ENCODE peak calls at places on chromosome X, in four cellular contexts. D, H, Z and Q are unnamed samples.
A peak's percentile ranks its signal among the peaks of the same experiment; 100 is the strongest.

GRCh38 chrX:52425710-52426245 is 57.0 kb downstream of the XAGE2 start:
- DNase-seq in D (no peak), H (no peak), Z (no peak), Q (no peak)

GRCh38 chrX:39199429-39199828 is 398.2 kb downstream of the MID1IP1 start:
- DNase-seq in D (no peak), H (no peak), Z (no peak), Q (no peak)

GRCh38 chrX:40719218-40719617 is 16.1 kb downstream of the MED14 start:
- DNase-seq in D (no peak), H (no peak), Z (no peak), Q (no peak)

GRCh38 chrX:124257924-124258706 is 74.3 kb upstream of the TEX13D start:
- DNase-seq in D (no peak), H (peak; percentile 16), Z (no peak), Q (no peak)

GRCh38 chrX:101359966-101360365 is 11.4 kb upstream of the TIMM8A start:
- DNase-seq in D (no peak), H (no peak), Z (no peak), Q (no peak)

GRCh38 chrX:46814966-46815365 is 21.9 kb upstream of the RP2 start:
- DNase-seq in D (no peak), H (no peak), Z (no peak), Q (no peak)

GRCh38 chrX:125202486-125203378 is 116.9 kb upstream of the TEX13C start:
- DNase-seq in D (no peak), H (peak; percentile 18), Z (no peak), Q (no peak)

GRCh38 chrX:108312011-108312410 is 126.2 kb downstream of the COL4A6 start:
- DNase-seq in D (no peak), H (no peak), Z (no peak), Q (no peak)

GRCh38 chrX:38260231-38260630 is 39.6 kb upstream of the SRPX start:
- DNase-seq in D (peak; percentile 38), H (peak; percentile 25), Z (no peak), Q (no peak)

GRCh38 chrX:1581132-1581531 is 10.3 kb upstream of the AKAP17A start:
- DNase-seq in D (peak; percentile 68), H (peak; percentile 83), Z (no peak), Q (no peak)

GRCh38 chrX:65601530-65602281 is 65.7 kb upstream of the MSN start:
- DNase-seq in D (no peak), H (peak; percentile 72), Z (no peak), Q (no peak)

GRCh38 chrX:10533686-10534365 is 86.6 kb downstream of the MID1 start:
- DNase-seq in D (no peak), H (no peak), Z (no peak), Q (no peak)

GRCh38 chrX:110745288-110745687 is 50.3 kb downstream of the CHRDL1 start:
- DNase-seq in D (no peak), H (no peak), Z (no peak), Q (no peak)

GRCh38 chrX:112760697-112761096 is 79.9 kb downstream of the AMOT start:
- DNase-seq in D (no peak), H (no peak), Z (peak; percentile 20), Q (no peak)

GRCh38 chrX:110944323-110944761 is 148.7 kb upstream of the CHRDL1 start:
- DNase-seq in D (no peak), H (no peak), Z (no peak), Q (no peak)

GRCh38 chrX:19577181-19577810 is 62.0 kb upstream of the MAP3K15 start:
- DNase-seq in D (no peak), H (no peak), Z (no peak), Q (no peak)

GRCh38 chrX:154542723-154543424 is 3.8 kb downstream of the G6PD start:
- DNase-seq in D (no peak), H (peak; percentile 98), Z (no peak), Q (no peak)

GRCh38 chrX:2672084-2672483 is 19.0 kb upstream of the CD99 start:
- DNase-seq in D (no peak), H (no peak), Z (no peak), Q (no peak)

GRCh38 chrX:122641826-122642225 is 542.3 kb upstream of the GRIA3 start:
- DNase-seq in D (no peak), H (no peak), Z (no peak), Q (no peak)

GRCh38 chrX:118117069-118117405 is 427 bp upstream of the KLHL13 start:
- DNase-seq in D (peak; percentile 6), H (peak; percentile 18), Z (no peak), Q (peak; percentile 10)

GRCh38 chrX:134998246-134998645 is 7.5 kb downstream of the SMIM10 start:
- DNase-seq in D (no peak), H (no peak), Z (no peak), Q (no peak)

GRCh38 chrX:3166670-3167455 is 125.6 kb downstream of the ARSF start:
- DNase-seq in D (no peak), H (no peak), Z (no peak), Q (no peak)

GRCh38 chrX:11770320-11770719 is 12.3 kb downstream of the MSL3 start:
- DNase-seq in D (peak; percentile 65), H (peak; percentile 54), Z (peak; percentile 68), Q (no peak)

GRCh38 chrX:124209792-124210576 is 122.5 kb upstream of the TEX13D start:
- DNase-seq in D (no peak), H (no peak), Z (no peak), Q (no peak)

GRCh38 chrX:1592863-1593201 is 1.4 kb downstream of the AKAP17A start:
- DNase-seq in D (peak; percentile 34), H (peak; percentile 73), Z (no peak), Q (no peak)

GRCh38 chrX:149185087-149185486 is 320.0 kb downstream of the IDS start:
- DNase-seq in D (no peak), H (no peak), Z (no peak), Q (no peak)

GRCh38 chrX:30971761-30972603 is 82.9 kb upstream of the TAB3 start:
- DNase-seq in D (peak; percentile 39), H (peak; percentile 37), Z (no peak), Q (peak; percentile 10)

GRCh38 chrX:41265615-41266014 is 68.3 kb upstream of the DDX3X start:
- DNase-seq in D (no peak), H (peak; percentile 5), Z (no peak), Q (no peak)

GRCh38 chrX:84933956-84934556 is 69.6 kb upstream of the APOOL start:
- DNase-seq in D (peak; percentile 2), H (no peak), Z (no peak), Q (no peak)

GRCh38 chrX:153523269-153523668 is 5.8 kb downstream of the ATP2B3 start:
- DNase-seq in D (no peak), H (no peak), Z (no peak), Q (no peak)

GRCh38 chrX:153924149-153924861 is 1.8 kb downstream of the ARHGAP4 start:
- DNase-seq in D (peak; percentile 41), H (peak; percentile 85), Z (no peak), Q (no peak)

GRCh38 chrX:10106801-10107200 is 50.0 kb upstream of the CLCN4 start:
- DNase-seq in D (no peak), H (no peak), Z (no peak), Q (no peak)

GRCh38 chrX:131741103-131741581 is 197.3 kb downstream of the OR13H1 start:
- DNase-seq in D (no peak), H (peak; percentile 83), Z (peak; percentile 87), Q (no peak)

GRCh38 chrX:112636951-112637541 is 42.7 kb downstream of the LHFPL1 start:
- DNase-seq in D (no peak), H (no peak), Z (no peak), Q (no peak)

GRCh38 chrX:63959975-63960374 is 175.0 kb upstream of the ARHGEF9 start:
- DNase-seq in D (no peak), H (no peak), Z (no peak), Q (no peak)

GRCh38 chrX:114580336-114580735 is 3.5 kb upstream of the HTR2C start:
- DNase-seq in D (no peak), H (no peak), Z (no peak), Q (no peak)

DNA sequence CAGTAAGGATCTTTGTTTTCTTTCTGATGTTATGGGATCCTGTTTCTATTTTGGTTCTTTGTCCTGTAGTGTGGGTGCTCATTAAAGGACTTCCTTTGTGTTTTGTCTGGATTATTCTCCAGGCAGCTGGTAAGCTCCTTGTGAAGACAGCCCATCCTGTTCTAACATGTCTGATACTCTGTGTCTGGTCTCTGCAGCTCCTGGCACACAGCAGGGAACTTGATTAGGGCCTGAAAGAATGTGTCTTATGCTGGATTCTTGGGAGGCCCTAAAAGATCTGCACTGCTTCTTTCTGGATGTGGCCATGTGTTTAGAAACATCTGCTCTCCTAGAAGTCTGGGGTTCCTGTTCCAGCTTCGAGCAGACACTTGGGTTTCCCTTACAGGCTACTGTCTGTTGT is 38.1 kb upstream of the ATXN3L start:
- DNase-seq in D (no peak), H (no peak), Z (no peak), Q (no peak)
- TF ChIP-seq SPI1 in D (no peak), H (no peak), Z (no peak), Q (no peak)

GRCh38 chrX:29237972-29238371 is 650.7 kb downstream of the IL1RAPL1 start:
- DNase-seq in D (no peak), H (no peak), Z (no peak), Q (no peak)

GRCh38 chrX:29243942-29244341 is 656.7 kb downstream of the IL1RAPL1 start:
- DNase-seq in D (no peak), H (no peak), Z (no peak), Q (no peak)

GRCh38 chrX:29241831-29242230 is 654.6 kb downstream of the IL1RAPL1 start:
- DNase-seq in D (no peak), H (no peak), Z (no peak), Q (no peak)
- TF ChIP-seq SPI1 in D (no peak), H (no peak), Z (no peak), Q (no peak)

DNA sequence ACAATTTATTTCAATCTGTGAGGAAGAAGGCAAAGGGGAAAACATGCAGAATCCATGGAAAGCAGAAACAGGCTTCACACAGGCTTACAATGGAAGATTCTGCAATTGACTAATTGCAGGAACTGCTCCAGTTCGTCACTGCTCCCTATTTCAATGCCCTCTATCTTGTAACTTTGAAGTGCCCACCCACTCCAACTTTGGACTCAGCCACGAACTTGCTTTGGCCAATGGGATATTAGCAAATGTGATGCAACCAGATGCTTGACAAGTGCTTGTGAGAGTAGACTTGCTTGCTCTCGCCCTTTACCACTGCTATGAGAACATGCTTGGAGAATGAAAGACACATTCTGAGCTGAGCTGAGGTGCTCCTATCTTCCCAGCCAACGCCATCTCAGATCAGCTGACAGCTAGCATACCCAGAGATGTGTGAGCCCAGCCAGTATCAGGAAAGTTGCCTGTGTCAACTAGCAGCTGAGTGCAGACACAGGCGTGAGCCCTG is 105.7 kb upstream of the PTCHD1 start:
- DNase-seq in D (no peak), H (no peak), Z (no peak), Q (no peak)
- TF ChIP-seq SPI1 in D (no peak), H (no peak), Z (no peak), Q (no peak)

GRCh38 chrX:49915352-49916222 is 6.8 kb upstream of the CLCN5 start:
- DNase-seq in D (peak; percentile 49), H (peak; percentile 54), Z (no peak), Q (no peak)

GRCh38 chrX:49921109-49921508 is 1.3 kb upstream of the CLCN5 start:
- DNase-seq in D (peak; percentile 17), H (no peak), Z (no peak), Q (no peak)

GRCh38 chrX:49922291-49923241 is at the start of gene CLCN5:
- DNase-seq in D (peak; percentile 90), H (peak; percentile 94), Z (peak; percentile 71), Q (peak; percentile 79)

DNA sequence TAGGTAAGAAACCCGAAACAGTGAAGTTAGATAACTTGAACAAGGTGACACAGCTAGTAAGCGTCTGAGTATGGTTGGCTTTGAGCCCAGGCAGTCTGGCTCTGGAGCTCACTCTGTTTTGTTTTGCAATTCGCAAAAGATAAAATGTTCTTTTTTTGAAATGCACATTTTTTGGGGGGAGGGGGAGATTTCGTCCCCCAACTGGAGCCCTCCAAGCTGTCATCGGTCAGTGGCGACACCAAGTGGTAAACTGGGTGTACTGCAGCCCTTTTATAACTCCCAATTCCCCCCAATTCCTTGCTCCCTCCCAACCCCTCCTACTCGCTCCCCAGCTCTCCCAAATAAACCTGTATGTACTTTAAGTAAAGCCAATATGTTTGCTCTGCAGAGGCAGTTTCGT is 2.8 kb upstream of the CLCN5 start:
- DNase-seq in D (peak; percentile 47), H (no peak), Z (no peak), Q (no peak)
- TF ChIP-seq SPI1 in D (no peak), H (no peak), Z (no peak), Q (no peak)